ENCODE peak calls at places on chromosomes 11 and 22, in seven cellular contexts. H is Kasumi-1; B is endothelial cell of umbilical vein; Z is adrenal gland; K is naive thymus-derived CD4-positive, alpha-beta T cell; G is ovary; X is stimulated activated CD4-positive, alpha-beta T cell treated with anti-CD3 and anti-CD28 coated beads, Interleukin-15, amount 100 ng/mL, for 1 hour. R is an unnamed sample.

GRCh38 chr22:19361501-19362103 is 69.9 kb downstream of the HIRA start:
- DNase-seq in G (no peak), B (no peak), Z (no peak), X (no peak), K (no peak), H (no peak), R (no peak)

GRCh38 chr11:117685566-117685965 is 111.5 kb downstream of the DSCAML1 start:
- DNase-seq in B (no peak), X (no peak), G (no peak), K (no peak), H (no peak), Z (no peak), R (no peak)

GRCh38 chr11:70298243-70298915 is 27.9 kb downstream of the PPFIA1 start:
- DNase-seq in K (no peak), H (no peak), B (no peak), G (no peak), Z (no peak), X (no peak), R (no peak)

GRCh38 chr11:66617148-66617814 is 851 bp downstream of the RBM14 start:
- DNase-seq in G (no peak), Z (peak), K (peak), H (peak), X (no peak), B (no peak), R (peak)

GRCh38 chr11:37710031-37710430 is 1112.0 kb upstream of the RAG2 start:
- DNase-seq in B (no peak), G (no peak), H (no peak), K (no peak), X (no peak), Z (no peak), R (no peak)

GRCh38 chr11:22078063-22078462 is 114.8 kb upstream of the ANO5 start:
- DNase-seq in X (no peak), H (no peak), B (no peak), G (no peak), K (no peak), Z (no peak), R (no peak)

GRCh38 chr11:47395225-47396048 is 13.0 kb upstream of the SLC39A13 start:
- DNase-seq in G (no peak), K (no peak), Z (no peak), X (no peak), B (no peak), H (no peak), R (no peak)

GRCh38 chr11:65452806-65453490 is 30.4 kb downstream of the NEAT1 start:
- DNase-seq in B (no peak), X (no peak), G (no peak), K (no peak), H (no peak), Z (peak), R (no peak)

GRCh38 chr11:103202048-103202651 is 92.9 kb downstream of the DYNC2H1 start:
- DNase-seq in H (peak), X (no peak), B (peak), G (no peak), Z (no peak), K (no peak), R (no peak)

GRCh38 chr11:67320691-67321090 is 17.4 kb downstream of the SSH3 start:
- DNase-seq in K (no peak), X (no peak), B (no peak), H (no peak), Z (no peak), G (no peak), R (no peak)

GRCh38 chr11:2737876-2738275 is 38.1 kb upstream of the KCNQ1OT1 start:
- DNase-seq in H (no peak), K (no peak), G (no peak), X (no peak), B (no peak), Z (no peak), R (no peak)

GRCh38 chr11:66844496-66845142 is 1.4 kb downstream of the RCE1 start:
- DNase-seq in K (no peak), G (no peak), Z (peak), B (no peak), X (no peak), H (no peak), R (no peak)

GRCh38 chr22:37254206-37254866 is 10.3 kb upstream of the RAC2 start:
- DNase-seq in K (no peak), H (no peak), G (no peak), B (peak), Z (peak), X (no peak), R (no peak)

GRCh38 chr11:105389952-105390351 is 219.9 kb upstream of the GRIA4 start:
- DNase-seq in B (no peak), K (no peak), X (no peak), G (no peak), Z (no peak), H (no peak), R (no peak)

GRCh38 chr11:29328961-29329441 is 687.8 kb downstream of the KCNA4 start:
- DNase-seq in H (peak), G (no peak), Z (peak), B (peak), K (no peak), X (no peak), R (no peak)